ENCODE peak calls at places on chromosomes 7 and 10, in nine cellular contexts. I, B, P, E, L, R, W, X and T are unnamed samples.

GRCh38 chr10:76649271-76649670 is 988.3 kb downstream of the KCNMA1 start:
- DNase-seq in I (no peak), B (no peak), P (no peak), E (no peak), L (no peak), R (no peak), W (no peak), X (no peak), T (no peak)

GRCh38 chr10:119268871-119269506 is 61.6 kb downstream of the GRK5 start:
- DNase-seq in I (no peak), B (no peak), P (no peak), E (no peak), L (peak), R (no peak), W (no peak), X (peak), T (no peak)

GRCh38 chr7:4189151-4189570 is 492.9 kb upstream of the FOXK1 start:
- DNase-seq in I (no peak), B (peak), P (no peak), E (no peak), L (no peak), R (peak), W (no peak), X (no peak), T (peak)

GRCh38 chr10:50396491-50397311 is 145.4 kb upstream of the ASAH2 start:
- DNase-seq in I (no peak), B (no peak), P (peak), E (peak), L (no peak), R (no peak), W (no peak), X (no peak), T (no peak)

GRCh38 chr10:113093188-113094113 is 143.4 kb downstream of the TCF7L2 start:
- DNase-seq in I (peak), B (no peak), P (peak), E (no peak), L (no peak), R (peak), W (no peak), X (no peak), T (no peak)

GRCh38 chr7:25653412-25653811 is 425.1 kb upstream of the NPVF start:
- DNase-seq in I (no peak), B (no peak), P (no peak), E (no peak), L (no peak), R (no peak), W (no peak), X (no peak), T (no peak)

GRCh38 chr10:29621161-29621560 is 13.6 kb downstream of the SVIL start:
- DNase-seq in I (peak), B (no peak), P (peak), E (peak), L (no peak), R (no peak), W (no peak), X (no peak), T (peak)

GRCh38 chr10:47181057-47181849 is 118.7 kb upstream of the GDF10 start:
- DNase-seq in I (no peak), B (no peak), P (no peak), E (no peak), L (no peak), R (no peak), W (no peak), X (no peak), T (no peak)

GRCh38 chr10:76291175-76291574 is 859.8 kb downstream of the LRMDA start:
- DNase-seq in I (no peak), B (no peak), P (no peak), E (no peak), L (no peak), R (no peak), W (no peak), X (no peak), T (no peak)

GRCh38 chr7:41122256-41122987 is 580.5 kb downstream of the INHBA start:
- DNase-seq in I (no peak), B (no peak), P (no peak), E (peak), L (no peak), R (no peak), W (no peak), X (no peak), T (no peak)

GRCh38 chr7:48089415-48089975 is 430 bp downstream of the UPP1 start:
- DNase-seq in I (no peak), B (peak), P (peak), E (no peak), L (no peak), R (peak), W (no peak), X (peak), T (peak)

GRCh38 chr10:80025281-80025680 is 53.2 kb upstream of the TMEM254 start:
- DNase-seq in I (no peak), B (no peak), P (no peak), E (no peak), L (no peak), R (no peak), W (no peak), X (no peak), T (no peak)

GRCh38 chr7:598899-599298 is 79.3 kb upstream of the PDGFA start:
- DNase-seq in I (no peak), B (no peak), P (no peak), E (no peak), L (no peak), R (no peak), W (no peak), X (no peak), T (no peak)

GRCh38 chr10:119025336-119025735 is 4.2 kb upstream of the NANOS1 start:
- DNase-seq in I (no peak), B (no peak), P (peak), E (peak), L (no peak), R (no peak), W (no peak), X (no peak), T (peak)

DNA sequence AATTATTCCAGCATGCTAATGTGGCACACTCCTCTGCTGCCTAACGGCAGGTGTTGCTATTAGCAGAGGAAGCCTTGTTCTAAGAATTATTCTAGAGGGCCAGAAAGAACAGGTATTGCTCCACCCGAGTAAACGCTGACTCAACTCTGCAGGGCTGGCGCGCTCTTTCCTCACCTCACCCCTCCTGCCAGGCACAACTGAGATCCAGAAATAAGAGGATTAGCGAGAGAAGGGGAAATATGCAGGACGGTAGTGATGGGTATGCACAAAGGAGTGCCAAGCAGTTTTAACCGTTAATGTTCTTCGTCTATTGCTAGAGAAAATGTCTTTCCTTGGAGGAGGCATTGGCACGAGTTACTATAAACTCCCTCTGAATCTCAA is 382 bp upstream of the SCIN start:
- DNase-seq in I (no peak), B (no peak), P (peak), E (no peak), L (no peak), R (peak), W (no peak), X (no peak), T (no peak)
- H3K4me3 ChIP-seq in I (peak), B (peak), P (peak), E (peak), L (peak), R (peak), W (peak), X (peak), T (peak)

DNA sequence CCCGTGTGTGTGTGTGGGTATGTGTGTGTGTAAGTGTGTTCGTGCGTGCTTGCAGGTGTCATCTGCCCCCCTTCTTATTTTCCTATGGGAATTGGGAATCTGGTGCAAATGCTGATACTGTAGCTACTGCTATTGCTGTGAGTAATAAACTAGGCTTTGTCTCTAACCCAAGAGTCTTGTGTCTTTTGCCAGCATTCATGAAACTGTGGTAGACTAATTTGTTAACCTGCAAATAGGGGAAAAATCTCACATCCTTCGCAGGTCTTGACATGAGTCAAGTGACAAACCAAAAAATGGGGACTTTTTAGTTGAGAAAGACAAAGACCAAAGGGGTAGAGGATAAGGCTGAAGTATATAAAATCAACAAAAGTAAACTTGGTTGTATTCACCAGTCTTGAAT is 57.9 kb upstream of the FAM133B start:
- DNase-seq in I (no peak), B (no peak), P (no peak), E (no peak), L (no peak), R (no peak), W (no peak), X (no peak), T (no peak)
- H3K27ac ChIP-seq in I (peak), B (peak), P (no peak), E (no peak), L (no peak), R (peak), W (no peak), X (no peak), T (no peak)

GRCh38 chr10:96049340-96049739 is 6.0 kb downstream of the CCNJ start:
- DNase-seq in I (no peak), B (no peak), P (no peak), E (no peak), L (no peak), R (no peak), W (no peak), X (no peak), T (no peak)
- H3K4me3 ChIP-seq in I (no peak), B (no peak), P (no peak), E (no peak), L (no peak), R (no peak), W (no peak), X (no peak), T (no peak)

GRCh38 chr7:100837099-100837836 is 9.9 kb upstream of the EPHB4 start:
- DNase-seq in I (peak), B (peak), P (peak), E (peak), L (peak), R (peak), W (peak), X (peak), T (peak)
- H3K27ac ChIP-seq in I (peak), B (peak), P (peak), E (peak), L (peak), R (peak), W (peak), X (peak), T (peak)

DNA sequence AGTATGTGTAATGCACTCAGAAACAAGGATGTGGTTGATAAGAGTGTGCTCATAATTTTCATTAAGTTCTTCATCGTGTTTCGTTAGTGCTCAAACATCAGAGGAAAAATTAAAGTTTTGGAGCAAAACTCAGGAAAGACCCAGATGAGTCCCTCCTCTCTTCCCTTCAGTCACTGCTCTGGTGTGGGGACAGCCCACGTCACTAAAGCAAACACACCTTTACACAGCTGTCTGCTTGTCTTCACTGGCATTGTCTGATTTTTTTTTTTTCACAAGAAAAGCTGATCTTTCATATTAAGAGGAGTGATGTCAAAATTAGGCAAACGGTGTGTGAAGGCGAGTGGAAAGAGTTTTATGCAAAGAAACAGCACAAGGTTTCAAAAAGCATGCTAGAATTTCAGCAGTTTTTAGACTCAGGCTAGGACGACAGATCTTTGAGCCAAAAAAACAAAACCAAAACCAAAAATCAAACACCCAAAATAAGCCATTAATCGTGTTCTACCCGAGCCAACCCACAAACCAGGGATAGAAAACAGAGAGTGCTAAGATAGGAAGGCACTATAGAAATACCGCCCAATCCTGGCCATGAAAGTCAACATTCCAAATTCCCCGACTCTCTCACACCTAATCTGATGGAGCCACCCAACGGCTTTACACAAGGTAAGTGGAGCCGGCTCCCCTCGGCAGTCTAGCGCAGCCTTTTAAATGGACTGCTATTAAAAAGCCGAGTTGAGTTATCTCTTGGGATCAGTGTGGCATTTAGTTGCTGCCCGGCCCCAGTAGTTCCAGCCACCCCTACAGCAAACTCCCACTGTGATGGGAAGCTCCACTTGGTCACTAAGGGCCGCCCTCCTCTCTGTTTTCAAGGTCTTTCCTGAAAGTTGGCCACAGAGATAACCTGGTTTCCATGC is 27.9 kb upstream of the GATA3 start:
- DNase-seq in I (no peak), B (no peak), P (no peak), E (no peak), L (no peak), R (no peak), W (no peak), X (no peak), T (no peak)
- H3K4me3 ChIP-seq in I (peak), B (no peak), P (peak), E (no peak), L (peak), R (no peak), W (no peak), X (peak), T (no peak)

GRCh38 chr7:29255839-29256782 is 61.5 kb downstream of the CHN2 start:
- DNase-seq in I (no peak), B (no peak), P (peak), E (peak), L (no peak), R (no peak), W (no peak), X (no peak), T (no peak)
- H3K27ac ChIP-seq in I (no peak), B (no peak), P (no peak), E (no peak), L (no peak), R (no peak), W (no peak), X (no peak), T (no peak)

GRCh38 chr10:130453721-130454542 is 317.7 kb downstream of the GLRX3 start:
- DNase-seq in I (no peak), B (no peak), P (no peak), E (no peak), L (no peak), R (no peak), W (no peak), X (no peak), T (no peak)
- H3K4me3 ChIP-seq in I (no peak), B (no peak), P (no peak), E (no peak), L (no peak), R (no peak), W (no peak), X (no peak), T (no peak)

DNA sequence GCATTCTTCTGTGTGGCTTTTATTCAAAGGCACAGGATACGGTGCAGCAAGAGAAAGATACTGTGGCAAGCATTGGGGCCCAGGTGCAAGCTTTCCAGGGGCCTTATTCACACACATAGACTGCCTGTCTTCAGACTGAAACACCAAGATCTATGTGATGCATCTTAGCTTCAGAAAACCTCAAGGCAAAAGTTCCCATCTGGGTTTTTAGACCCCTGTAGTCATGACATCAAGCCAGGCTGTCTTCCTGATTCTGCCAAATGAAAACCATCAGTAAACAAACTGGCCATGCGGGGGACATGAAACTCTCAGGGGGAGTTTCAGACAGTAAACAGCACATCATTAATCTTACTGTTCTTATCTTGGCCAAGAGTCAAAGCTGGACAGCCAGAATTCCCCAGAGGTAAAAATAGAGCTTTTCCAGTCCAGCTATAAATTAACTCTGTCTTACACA is 9.8 kb downstream of the AGBL3 start:
- DNase-seq in I (peak), B (no peak), P (no peak), E (peak), L (no peak), R (no peak), W (no peak), X (no peak), T (no peak)
- H3K27ac ChIP-seq in I (no peak), B (no peak), P (no peak), E (peak), L (peak), R (peak), W (no peak), X (no peak), T (no peak)